ENCODE peak calls at places on chromosomes 12 and 14, in four cellular contexts. X, F, J and Q are unnamed samples.

GRCh38 chr14:94340533-94340932 is 17.4 kb upstream of the SERPINA6 start:
- DNase-seq in F (no peak), J (no peak), X (no peak), Q (peak; percentile 97)

GRCh38 chr12:16763901-16764300 is 157.9 kb upstream of the LMO3 start:
- DNase-seq in J (no peak), X (no peak), F (no peak), Q (no peak)

GRCh38 chr12:18696971-18697602 is 40.7 kb downstream of the PLCZ1 start:
- DNase-seq in F (no peak), X (no peak), J (no peak), Q (no peak)

GRCh38 chr14:99136047-99136400 is 136.0 kb downstream of the BCL11B start:
- DNase-seq in F (no peak), J (no peak), X (peak; percentile 72), Q (no peak)

GRCh38 chr12:47870175-47870781 is 34.5 kb downstream of the VDR start:
- DNase-seq in F (peak; percentile 40), X (no peak), J (no peak), Q (peak; percentile 54)

GRCh38 chr12:47636908-47637780 is 68.7 kb downstream of the RPAP3 start:
- DNase-seq in J (no peak), X (no peak), F (no peak), Q (peak; percentile 58)

GRCh38 chr12:58346032-58346632 is 404.8 kb downstream of the ATP23 start:
- DNase-seq in J (no peak), F (peak; percentile 30), X (no peak), Q (peak; percentile 4)

GRCh38 chr12:1776139-1776975 is 44.0 kb upstream of the LRTM2 start:
- DNase-seq in X (no peak), J (no peak), F (peak; percentile 65), Q (no peak)

GRCh38 chr14:85131523-85131922 is 398.4 kb upstream of the FLRT2 start:
- DNase-seq in X (no peak), F (no peak), J (no peak), Q (no peak)

GRCh38 chr12:117189725-117190209 is 503 bp downstream of the FBXO21 start:
- DNase-seq in J (peak; percentile 63), F (peak; percentile 69), X (no peak), Q (peak; percentile 24)

GRCh38 chr12:46265734-46266133 is 3.1 kb downstream of the SLC38A1 start:
- DNase-seq in F (no peak), X (no peak), J (no peak), Q (no peak)

GRCh38 chr14:63454863-63455622 is 88.1 kb downstream of the PPP2R5E start:
- DNase-seq in J (no peak), F (no peak), X (no peak), Q (no peak)

GRCh38 chr12:28536088-28536487 is 345.8 kb downstream of the CCDC91 start:
- DNase-seq in X (no peak), J (no peak), F (no peak), Q (no peak)

GRCh38 chr14:91245029-91245428 is 525 bp upstream of the GPR68 start:
- DNase-seq in F (no peak), X (no peak), J (no peak), Q (no peak)

GRCh38 chr12:6280672-6281071 is 29.8 kb upstream of the PLEKHG6 start:
- DNase-seq in F (no peak), X (no peak), J (peak; percentile 36), Q (no peak)

DNA sequence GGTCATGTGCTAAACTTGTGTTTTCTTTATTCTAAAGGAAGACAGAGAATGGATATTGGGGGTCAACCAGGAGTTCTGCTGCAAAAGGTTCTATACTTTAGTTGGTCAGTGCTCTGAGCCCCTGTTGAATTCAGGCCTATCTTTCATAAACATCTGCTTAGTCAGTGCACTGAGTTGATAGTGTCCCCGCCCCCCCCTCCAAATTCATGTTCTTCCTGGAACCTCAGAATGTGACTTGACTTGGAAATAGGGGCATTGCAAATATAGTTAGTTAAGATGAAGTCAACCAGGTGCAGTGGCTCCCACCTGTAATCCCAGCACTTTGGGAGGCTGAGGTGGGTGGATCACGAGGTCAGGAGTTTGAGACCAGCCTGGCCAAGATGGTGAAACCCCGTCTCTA is 23.3 kb downstream of the CHST11 start:
- DNase-seq in F (no peak), X (no peak), J (no peak), Q (no peak)
- TF ChIP-seq EP300 in F (no peak), X (no peak), J (no peak), Q (no peak)

GRCh38 chr12:91178801-91179200 is 3.8 kb downstream of the DCN start:
- DNase-seq in X (no peak), F (no peak), J (no peak), Q (no peak)

GRCh38 chr12:91181053-91181452 is 1.6 kb downstream of the DCN start:
- DNase-seq in F (no peak), J (no peak), X (no peak), Q (no peak)

GRCh38 chr12:91180162-91180561 is 2.5 kb downstream of the DCN start:
- DNase-seq in F (no peak), X (no peak), J (no peak), Q (no peak)

GRCh38 chr12:91179315-91179714 is 3.3 kb downstream of the DCN start:
- DNase-seq in X (no peak), J (no peak), F (no peak), Q (no peak)

GRCh38 chr12:91180577-91180976 is 2.0 kb downstream of the DCN start:
- DNase-seq in X (no peak), F (no peak), J (no peak), Q (no peak)
- TF ChIP-seq EP300 in X (no peak), F (no peak), J (no peak), Q (no peak)

GRCh38 chr12:55728932-55729591 is at the start of gene CD63:
- DNase-seq in J (peak; percentile 94), F (peak; percentile 95), X (peak; percentile 95), Q (peak; percentile 56)
- TF ChIP-seq EP300 in J (peak; percentile 89), F (peak; percentile 26), X (peak; percentile 35), Q (no peak)

GRCh38 chr14:101359221-101360044 is 201.9 kb upstream of the DIO3 start:
- DNase-seq in X (peak; percentile 93), J (peak; percentile 66), F (no peak), Q (no peak)

GRCh38 chr14:101361451-101362433 is 199.6 kb upstream of the DIO3 start:
- DNase-seq in F (no peak), J (no peak), X (peak; percentile 82), Q (no peak)

GRCh38 chr14:101358726-101359125 is 202.6 kb upstream of the DIO3 start:
- DNase-seq in J (no peak), X (peak; percentile 53), F (no peak), Q (no peak)

GRCh38 chr14:101361044-101361443 is 200.3 kb upstream of the DIO3 start:
- DNase-seq in X (peak; percentile 82), F (no peak), J (no peak), Q (no peak)

DNA sequence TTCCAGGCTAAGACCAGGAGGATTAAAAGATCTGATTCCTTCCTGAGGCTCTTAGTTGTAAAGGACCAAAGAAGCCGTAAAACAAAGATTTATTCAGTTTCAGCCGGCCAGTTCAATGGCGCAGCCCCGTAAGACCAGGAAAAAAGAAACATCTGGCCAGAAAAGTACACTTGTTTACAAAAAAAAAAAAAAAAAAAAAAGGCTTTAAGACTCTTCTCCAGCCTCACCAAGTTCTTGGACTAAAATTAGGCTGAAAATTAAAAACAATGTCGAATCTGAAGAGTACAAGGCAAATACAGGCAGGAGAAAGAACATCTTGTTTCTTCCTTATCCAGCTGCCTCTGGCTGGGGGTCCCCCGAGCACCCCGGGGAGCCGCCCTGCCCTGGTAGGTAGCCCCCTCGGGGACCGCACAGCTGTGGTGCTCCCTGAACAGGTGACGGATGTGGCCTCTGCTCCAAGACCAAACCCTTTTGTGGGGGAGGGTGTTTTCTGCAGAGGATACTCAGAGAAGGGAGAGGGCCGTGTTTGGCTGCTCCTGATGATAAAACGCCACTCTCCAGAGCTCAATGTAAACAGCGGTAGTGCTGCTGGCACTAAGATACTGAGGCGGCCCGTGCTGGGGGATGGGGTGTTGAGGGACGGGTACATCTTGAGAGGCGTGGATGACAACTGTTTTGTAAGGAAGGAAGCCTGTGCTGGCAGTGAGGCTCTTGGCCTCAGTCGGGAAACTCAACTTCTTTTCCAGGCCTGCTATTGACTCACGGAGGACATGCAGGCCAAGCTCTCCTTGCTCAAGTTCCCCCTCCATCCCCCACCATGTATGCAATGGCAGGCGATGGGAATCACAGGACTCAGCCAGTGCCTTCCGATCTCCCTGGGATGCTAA is 201.0 kb upstream of the DIO3 start:
- DNase-seq in X (peak; percentile 97), J (peak; percentile 80), F (no peak), Q (no peak)
- TF ChIP-seq EP300 in X (peak; percentile 68), J (peak; percentile 7), F (no peak), Q (no peak)

GRCh38 chr12:131605304-131605829 is 105.5 kb upstream of the SFSWAP start:
- DNase-seq in F (no peak), J (no peak), X (no peak), Q (no peak)

GRCh38 chr12:131607658-131608447 is 103.0 kb upstream of the SFSWAP start:
- DNase-seq in F (no peak), X (no peak), J (no peak), Q (no peak)

GRCh38 chr12:131604146-131604844 is 106.6 kb upstream of the SFSWAP start:
- DNase-seq in J (no peak), X (no peak), F (no peak), Q (no peak)

GRCh38 chr12:131604859-131605258 is 106.0 kb upstream of the SFSWAP start:
- DNase-seq in F (no peak), X (no peak), J (no peak), Q (no peak)

GRCh38 chr12:131606218-131606899 is 104.5 kb upstream of the SFSWAP start:
- DNase-seq in J (no peak), F (no peak), X (no peak), Q (no peak)
- TF ChIP-seq EP300 in J (no peak), F (no peak), X (no peak), Q (no peak)

GRCh38 chr12:71954861-71955260 is 16.2 kb downstream of the TPH2 start:
- DNase-seq in J (no peak), X (no peak), F (no peak), Q (no peak)

GRCh38 chr12:71950404-71950803 is 11.8 kb downstream of the TPH2 start:
- DNase-seq in X (no peak), J (no peak), F (no peak), Q (no peak)

GRCh38 chr12:71950819-71951218 is 12.2 kb downstream of the TPH2 start:
- DNase-seq in X (no peak), F (no peak), J (no peak), Q (no peak)

GRCh38 chr12:71955946-71956345 is 17.3 kb downstream of the TPH2 start:
- DNase-seq in J (no peak), F (no peak), X (no peak), Q (no peak)

DNA sequence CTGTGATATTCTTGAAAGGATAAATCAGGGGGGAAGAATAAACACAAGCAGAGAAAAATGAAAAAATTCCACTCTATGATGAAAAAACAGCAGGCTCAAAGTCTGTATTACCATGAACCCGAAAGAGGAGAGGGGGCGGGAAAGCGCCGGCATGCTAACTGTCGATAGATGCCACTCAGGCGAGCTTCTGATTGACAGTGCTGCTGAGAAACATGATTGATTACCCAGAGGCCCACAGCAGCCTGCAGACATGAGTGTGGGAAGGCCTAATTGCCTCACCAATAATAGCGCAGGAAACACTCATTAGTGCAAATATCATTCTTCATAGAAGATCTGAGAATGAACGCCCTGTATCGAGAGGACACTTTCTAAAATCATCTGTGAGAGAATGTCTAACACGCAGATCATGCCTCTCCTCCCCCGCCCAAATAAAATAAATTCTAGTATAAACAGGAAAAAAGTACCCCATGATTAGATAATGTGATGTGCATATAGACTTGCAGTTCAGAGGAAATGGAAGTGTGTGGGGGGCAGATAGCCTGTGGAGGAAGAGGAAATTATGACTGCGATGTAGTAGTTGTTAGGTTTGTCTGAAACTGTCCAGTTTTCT is 15.5 kb downstream of the TPH2 start:
- DNase-seq in X (no peak), J (no peak), F (no peak), Q (no peak)
- TF ChIP-seq EP300 in X (no peak), J (no peak), F (no peak), Q (no peak)

GRCh38 chr12:7351177-7351576 is 47.3 kb downstream of the ACSM4 start:
- DNase-seq in F (no peak), X (no peak), J (no peak), Q (no peak)
- TF ChIP-seq EP300 in F (no peak), X (no peak), J (no peak), Q (no peak)